ENCODE peak calls at places on chromosomes 11 and 22, in six cellular contexts. One of them, this sample, is unnamed.

GRCh38 chr11:65487467-65488272 is 11.2 kb upstream of the MALAT1 start:
- DNase-seq in CD4-positive, alpha-beta T cell: no peak
- DNase-seq in lower lobe of right lung: peak
- DNase-seq in T-cell: no peak
- DNase-seq in A549: peak
- DNase-seq in AG04450: peak
- DNase-seq in this sample: no peak

GRCh38 chr11:34468209-34468841 is 29.6 kb downstream of the CAT start:
- DNase-seq in T-cell: no peak
- DNase-seq in CD4-positive, alpha-beta T cell: peak
- DNase-seq in lower lobe of right lung: no peak
- DNase-seq in AG04450: no peak
- DNase-seq in A549: peak
- DNase-seq in this sample: no peak

GRCh38 chr11:66321606-66322005 is 4.8 kb upstream of the CD248 start:
- DNase-seq in AG04450: no peak
- DNase-seq in A549: no peak
- DNase-seq in T-cell: no peak
- DNase-seq in CD4-positive, alpha-beta T cell: no peak
- DNase-seq in lower lobe of right lung: no peak
- DNase-seq in this sample: no peak

GRCh38 chr11:40037005-40037404 is 1422.4 kb downstream of the LRRC4C start:
- DNase-seq in A549: no peak
- DNase-seq in T-cell: no peak
- DNase-seq in AG04450: no peak
- DNase-seq in lower lobe of right lung: no peak
- DNase-seq in CD4-positive, alpha-beta T cell: no peak
- DNase-seq in this sample: no peak

GRCh38 chr11:126723665-126724045 is 276.9 kb downstream of the KIRREL3 start:
- DNase-seq in AG04450: no peak
- DNase-seq in lower lobe of right lung: no peak
- DNase-seq in A549: no peak
- DNase-seq in CD4-positive, alpha-beta T cell: no peak
- DNase-seq in T-cell: no peak
- DNase-seq in this sample: no peak

GRCh38 chr11:69297926-69298777 is 4.2 kb downstream of the MYEOV start:
- DNase-seq in CD4-positive, alpha-beta T cell: no peak
- DNase-seq in lower lobe of right lung: peak
- DNase-seq in AG04450: peak
- DNase-seq in A549: peak
- DNase-seq in T-cell: peak
- DNase-seq in this sample: peak

GRCh38 chr22:40224702-40225101 is 47.0 kb downstream of the TNRC6B start:
- DNase-seq in AG04450: no peak
- DNase-seq in A549: no peak
- DNase-seq in lower lobe of right lung: no peak
- DNase-seq in T-cell: no peak
- DNase-seq in CD4-positive, alpha-beta T cell: peak
- DNase-seq in this sample: no peak

GRCh38 chr22:49613871-49614270 is 213.8 kb downstream of the BRD1 start:
- DNase-seq in lower lobe of right lung: no peak
- DNase-seq in T-cell: no peak
- DNase-seq in AG04450: no peak
- DNase-seq in A549: no peak
- DNase-seq in CD4-positive, alpha-beta T cell: no peak
- DNase-seq in this sample: no peak

GRCh38 chr11:95991545-95991944 is 67.6 kb upstream of the MTMR2 start:
- DNase-seq in T-cell: no peak
- DNase-seq in CD4-positive, alpha-beta T cell: no peak
- DNase-seq in A549: no peak
- DNase-seq in lower lobe of right lung: no peak
- DNase-seq in AG04450: peak
- DNase-seq in this sample: no peak

GRCh38 chr22:33597274-33597985 is 322.8 kb downstream of the LARGE1 start:
- DNase-seq in CD4-positive, alpha-beta T cell: no peak
- DNase-seq in AG04450: no peak
- DNase-seq in T-cell: no peak
- DNase-seq in A549: no peak
- DNase-seq in lower lobe of right lung: no peak
- DNase-seq in this sample: no peak

GRCh38 chr22:43974028-43974545 is 18.8 kb downstream of the SAMM50 start:
- DNase-seq in CD4-positive, alpha-beta T cell: no peak
- DNase-seq in AG04450: no peak
- DNase-seq in A549: no peak
- DNase-seq in lower lobe of right lung: no peak
- DNase-seq in T-cell: no peak
- DNase-seq in this sample: no peak

GRCh38 chr11:76975513-76975912 is 58.7 kb upstream of the B3GNT6 start:
- DNase-seq in A549: no peak
- DNase-seq in CD4-positive, alpha-beta T cell: no peak
- DNase-seq in lower lobe of right lung: no peak
- DNase-seq in T-cell: no peak
- DNase-seq in AG04450: no peak
- DNase-seq in this sample: no peak

GRCh38 chr11:46381046-46381835 is at the start of gene MDK:
- DNase-seq in AG04450: no peak
- DNase-seq in lower lobe of right lung: peak
- DNase-seq in CD4-positive, alpha-beta T cell: no peak
- DNase-seq in A549: no peak
- DNase-seq in T-cell: no peak
- DNase-seq in this sample: no peak

GRCh38 chr11:111298466-111299110 is at the start of gene POU2AF3:
- DNase-seq in lower lobe of right lung: peak
- DNase-seq in A549: no peak
- DNase-seq in T-cell: no peak
- DNase-seq in AG04450: no peak
- DNase-seq in CD4-positive, alpha-beta T cell: no peak
- DNase-seq in this sample: no peak

This sample was measured in CD8-positive, alpha-beta memory T cell.